ENCODE peak calls at places on chromosomes 12 and 14, in five cellular contexts. T is HepG2, J is GM12878, A is Panc1, C is HCT116. L is an unnamed sample.

GRCh38 chr14:56002876-56003625 is 115.2 kb upstream of the PELI2 start:
- DNase-seq in T (no peak), J (peak; percentile 19), A (no peak), C (no peak), L (no peak)

GRCh38 chr14:75022655-75023054 is 19.9 kb downstream of the EIF2B2 start:
- DNase-seq in T (peak; percentile 40), J (no peak), A (no peak), C (no peak), L (peak; percentile 2)

GRCh38 chr12:128813883-128814282 is 9.9 kb downstream of the SLC15A4 start:
- DNase-seq in T (no peak), J (no peak), A (no peak), C (no peak), L (no peak)

GRCh38 chr12:123142948-123143752 is 7.7 kb downstream of the PITPNM2 start:
- DNase-seq in T (peak; percentile 66), J (no peak), A (no peak), C (peak; percentile 38), L (no peak)

GRCh38 chr14:68599896-68600620 is 192.8 kb downstream of the ZFP36L1 start:
- DNase-seq in T (no peak), J (no peak), A (no peak), C (no peak), L (no peak)

GRCh38 chr12:105935981-105936380 is 202.8 kb downstream of the NUAK1 start:
- DNase-seq in T (no peak), J (no peak), A (no peak), C (no peak), L (no peak)

GRCh38 chr12:3150820-3151590 is 73.8 kb downstream of the TSPAN9 start:
- DNase-seq in T (no peak), J (no peak), A (no peak), C (no peak), L (no peak)

GRCh38 chr12:122813310-122813713 is 21.9 kb upstream of the HIP1R start:
- DNase-seq in T (no peak), J (peak; percentile 49), A (no peak), C (no peak), L (peak; percentile 75)

GRCh38 chr12:84561362-84561761 is 351.2 kb downstream of the SLC6A15 start:
- DNase-seq in T (no peak), J (no peak), A (no peak), C (no peak), L (no peak)

GRCh38 chr12:49971141-49971540 is 1.6 kb upstream of the AQP6 start:
- DNase-seq in T (no peak), J (no peak), A (no peak), C (no peak), L (no peak)

GRCh38 chr14:65720743-65721142 is 308.2 kb downstream of the FUT8 start:
- DNase-seq in T (peak; percentile 3), J (no peak), A (no peak), C (no peak), L (no peak)

GRCh38 chr12:114131824-114132223 is 165.7 kb upstream of the RBM19 start:
- DNase-seq in T (no peak), J (no peak), A (no peak), C (no peak), L (no peak)

GRCh38 chr14:99633141-99633540 is 11.8 kb upstream of the HHIPL1 start:
- DNase-seq in T (no peak), J (no peak), A (no peak), C (no peak), L (no peak)

GRCh38 chr14:28759658-28760313 is 6.8 kb upstream of the FOXG1 start:
- DNase-seq in T (no peak), J (no peak), A (no peak), C (no peak), L (no peak)

GRCh38 chr14:105096206-105096875 is 31.1 kb upstream of the GPR132 start:
- DNase-seq in T (no peak), J (no peak), A (no peak), C (no peak), L (no peak)

DNA sequence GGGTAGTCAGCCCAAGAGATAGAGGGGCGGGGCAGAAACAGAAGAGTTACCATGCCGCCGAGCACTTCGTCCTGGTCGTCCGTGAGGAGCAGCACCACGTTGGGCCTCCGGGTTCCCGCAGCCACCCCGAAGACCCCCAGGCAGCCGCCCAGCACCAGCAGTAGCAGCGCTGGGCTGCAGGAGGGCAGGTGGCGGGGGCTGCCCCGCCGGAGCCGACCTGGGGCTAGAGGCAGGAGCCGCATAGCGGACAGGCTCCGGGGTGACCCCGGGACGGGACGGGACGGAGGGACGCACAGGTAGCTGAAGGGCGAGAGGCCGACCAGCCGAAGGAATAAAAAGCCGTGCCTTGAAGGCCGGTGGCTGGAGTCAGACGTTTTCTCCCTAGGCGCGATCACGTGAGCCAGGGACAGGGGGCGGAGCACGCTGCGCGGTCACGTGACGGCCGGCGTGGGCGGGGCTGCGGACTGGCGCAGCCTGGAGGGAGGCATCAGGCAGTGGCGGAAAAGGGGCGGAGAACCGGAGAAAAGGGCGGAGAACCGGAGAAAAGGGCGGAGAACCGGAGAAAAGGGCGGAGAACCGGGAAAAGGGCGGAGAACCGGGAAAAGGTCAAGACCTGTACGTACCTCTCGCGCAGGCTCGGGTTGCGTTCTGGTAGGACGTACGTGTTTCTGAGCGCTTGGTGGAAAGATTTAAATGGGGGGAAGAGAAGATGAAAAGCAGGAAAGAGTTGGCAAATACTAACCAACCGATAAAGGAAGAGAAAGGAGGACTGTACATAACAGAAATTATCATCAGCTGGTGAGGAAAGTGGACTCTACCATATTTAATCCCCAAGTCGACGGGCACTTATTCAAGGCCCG is at the start of gene GNS:
- DNase-seq in T (peak; percentile 77), J (peak; percentile 85), A (peak; percentile 67), C (peak; percentile 77), L (peak; percentile 89)
- TF ChIP-seq POLR2AphosphoS5 in T (peak; percentile 73), J (no peak), A (peak; percentile 52), C (peak; percentile 71), L (peak; percentile 55)

GRCh38 chr12:126807312-126807711 is 1459.7 kb upstream of the TMEM132C start:
- DNase-seq in T (no peak), J (no peak), A (no peak), C (no peak), L (no peak)

GRCh38 chr12:126811401-126811800 is 1455.6 kb upstream of the TMEM132C start:
- DNase-seq in T (no peak), J (no peak), A (no peak), C (no peak), L (no peak)
- TF ChIP-seq REST in T (no peak), J (no peak), A (no peak), C (no peak), L (no peak)

GRCh38 chr12:6538420-6539275 is 4.3 kb downstream of the GAPDH start:
- DNase-seq in T (peak; percentile 6), J (no peak), A (no peak), C (no peak), L (peak; percentile 80)
- TF ChIP-seq POLR2AphosphoS5 in T (peak; percentile 82), J (peak; percentile 88), A (peak; percentile 76), C (peak; percentile 39), L (peak; percentile 91)

DNA sequence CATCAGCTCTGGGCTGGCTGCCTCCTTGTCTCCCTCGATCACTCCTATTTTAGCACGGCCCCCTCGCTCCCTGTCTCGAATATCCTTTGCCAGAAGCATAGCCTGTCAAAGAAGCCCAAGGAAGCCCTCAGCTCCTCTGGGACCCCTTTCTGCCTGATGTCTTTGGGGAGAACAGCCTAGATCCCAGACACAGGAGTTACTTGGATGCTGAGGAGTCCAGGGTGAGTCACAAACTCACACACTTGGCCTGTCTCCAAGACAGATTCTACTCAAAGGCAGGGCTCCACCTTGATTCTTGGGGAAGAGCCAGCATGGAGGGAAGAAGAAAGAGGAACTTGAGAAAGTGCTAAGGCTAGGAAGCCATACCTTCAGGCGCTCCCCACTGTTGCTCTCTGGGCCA is 8.1 kb downstream of the AVIL start:
- DNase-seq in T (no peak), J (no peak), A (no peak), C (peak; percentile 34), L (peak; percentile 59)
- TF ChIP-seq REST in T (no peak), J (no peak), A (no peak), C (no peak), L (no peak)

L was measured in HL-60.